ENCODE peak calls at places on chromosomes 11 and 22, in ten cellular contexts. E, S, R, X, C, V, A, Z, B and G are unnamed samples.

GRCh38 chr11:94925422-94926270 is 47.7 kb downstream of the CWC15 start:
- DNase-seq in E (no peak), S (no peak), R (no peak), X (peak), C (no peak), V (no peak), A (no peak), Z (no peak), B (peak), G (no peak)

GRCh38 chr22:21823740-21824438 is 43.6 kb downstream of the MAPK1 start:
- DNase-seq in E (no peak), S (no peak), R (no peak), X (peak), C (no peak), V (no peak), A (no peak), Z (no peak), B (no peak), G (no peak)

GRCh38 chr11:10670099-10670498 is 23.5 kb downstream of the IRAG1 start:
- DNase-seq in E (no peak), S (no peak), R (no peak), X (no peak), C (no peak), V (no peak), A (no peak), Z (no peak), B (no peak), G (no peak)

GRCh38 chr11:14304601-14305000 is 54.4 kb downstream of the RRAS2 start:
- DNase-seq in E (no peak), S (no peak), R (no peak), X (no peak), C (no peak), V (no peak), A (no peak), Z (no peak), B (peak), G (no peak)

GRCh38 chr11:208917-209260 is 1.4 kb downstream of the RIC8A start:
- DNase-seq in E (no peak), S (no peak), R (no peak), X (no peak), C (peak), V (no peak), A (no peak), Z (no peak), B (no peak), G (no peak)

GRCh38 chr11:65045728-65046127 is 4.7 kb downstream of the SAC3D1 start:
- DNase-seq in E (no peak), S (no peak), R (no peak), X (no peak), C (no peak), V (no peak), A (no peak), Z (no peak), B (no peak), G (no peak)

GRCh38 chr11:83051760-83052671 is 19.7 kb downstream of the RAB30 start:
- DNase-seq in E (peak), S (no peak), R (no peak), X (peak), C (no peak), V (peak), A (no peak), Z (no peak), B (no peak), G (peak)

GRCh38 chr11:116697011-116697410 is 75.8 kb downstream of the BUD13 start:
- DNase-seq in E (no peak), S (no peak), R (no peak), X (no peak), C (no peak), V (peak), A (no peak), Z (no peak), B (peak), G (no peak)

GRCh38 chr22:41191467-41191866 is 13.6 kb upstream of the L3MBTL2 start:
- DNase-seq in E (no peak), S (no peak), R (no peak), X (no peak), C (no peak), V (no peak), A (no peak), Z (no peak), B (no peak), G (no peak)

GRCh38 chr11:13955971-13956421 is 6.5 kb upstream of the SPON1 start:
- DNase-seq in E (peak), S (peak), R (no peak), X (peak), C (no peak), V (peak), A (peak), Z (peak), B (peak), G (peak)

GRCh38 chr22:42863349-42863911 is 6.4 kb upstream of the ARFGAP3 start:
- DNase-seq in E (peak), S (peak), R (peak), X (peak), C (no peak), V (peak), A (no peak), Z (no peak), B (no peak), G (no peak)

GRCh38 chr11:126989942-126990715 is 10.4 kb downstream of the KIRREL3 start:
- DNase-seq in E (peak), S (peak), R (no peak), X (peak), C (peak), V (peak), A (peak), Z (peak), B (peak), G (peak)

GRCh38 chr11:69012092-69013008 is 696 bp downstream of the MRGPRF start:
- DNase-seq in E (no peak), S (no peak), R (no peak), X (peak), C (peak), V (no peak), A (no peak), Z (no peak), B (no peak), G (no peak)

GRCh38 chr22:39241632-39242388 is 3.0 kb downstream of the PDGFB start:
- DNase-seq in E (no peak), S (no peak), R (no peak), X (no peak), C (no peak), V (no peak), A (peak), Z (no peak), B (no peak), G (peak)

GRCh38 chr11:134994431-134994830 is 582.4 kb upstream of the B3GAT1 start:
- DNase-seq in E (no peak), S (no peak), R (no peak), X (no peak), C (no peak), V (no peak), A (no peak), Z (no peak), B (peak), G (no peak)

GRCh38 chr22:43636086-43636485 is 176.0 kb downstream of the EFCAB6 start:
- DNase-seq in E (no peak), S (no peak), R (no peak), X (no peak), C (no peak), V (no peak), A (no peak), Z (no peak), B (no peak), G (no peak)

GRCh38 chr11:1222491-1223345 is at the start of gene MUC5B:
- DNase-seq in E (peak), S (no peak), R (no peak), X (no peak), C (peak), V (peak), A (no peak), Z (peak), B (no peak), G (no peak)

GRCh38 chr11:7490054-7490453 is 4.7 kb downstream of the OLFML1 start:
- DNase-seq in E (no peak), S (no peak), R (no peak), X (peak), C (no peak), V (peak), A (no peak), Z (no peak), B (peak), G (no peak)

GRCh38 chr22:45310331-45311032 is 748 bp downstream of the FAM118A start:
- DNase-seq in E (no peak), S (no peak), R (no peak), X (no peak), C (no peak), V (no peak), A (no peak), Z (no peak), B (peak), G (no peak)

GRCh38 chr11:64056213-64056785 is 20.6 kb downstream of the FLRT1 start:
- DNase-seq in E (no peak), S (no peak), R (no peak), X (no peak), C (no peak), V (no peak), A (no peak), Z (no peak), B (no peak), G (peak)

GRCh38 chr11:122817121-122817520 is 21.2 kb upstream of the CRTAM start:
- DNase-seq in E (no peak), S (no peak), R (no peak), X (no peak), C (no peak), V (peak), A (no peak), Z (no peak), B (no peak), G (no peak)

GRCh38 chr11:16013242-16013641 is 343.1 kb downstream of the SOX6 start:
- DNase-seq in E (no peak), S (no peak), R (no peak), X (no peak), C (no peak), V (no peak), A (no peak), Z (no peak), B (no peak), G (no peak)

GRCh38 chr11:69497221-69497787 is 15.8 kb downstream of the LINC01488 start:
- DNase-seq in E (peak), S (no peak), R (no peak), X (peak), C (peak), V (peak), A (no peak), Z (peak), B (peak), G (peak)

GRCh38 chr22:46057206-46057605 is 80.2 kb upstream of the WNT7B start:
- DNase-seq in E (no peak), S (no peak), R (no peak), X (no peak), C (peak), V (peak), A (no peak), Z (peak), B (no peak), G (no peak)

GRCh38 chr11:80173487-80174136 is 732.8 kb upstream of the TENM4 start:
- DNase-seq in E (no peak), S (no peak), R (no peak), X (no peak), C (no peak), V (no peak), A (no peak), Z (no peak), B (no peak), G (no peak)

GRCh38 chr22:33035276-33035863 is 22.8 kb downstream of the SYN3 start:
- DNase-seq in E (no peak), S (no peak), R (no peak), X (no peak), C (no peak), V (no peak), A (no peak), Z (no peak), B (peak), G (no peak)
- H3K27ac ChIP-seq in E (no peak), S (no peak), R (no peak), X (no peak), C (no peak), V (no peak), A (no peak), Z (no peak), B (no peak), G (no peak)

GRCh38 chr11:59771605-59772004 is 16.4 kb downstream of the STX3 start:
- DNase-seq in E (no peak), S (peak), R (no peak), X (no peak), C (no peak), V (no peak), A (no peak), Z (no peak), B (no peak), G (no peak)

GRCh38 chr11:59770324-59770723 is 15.1 kb downstream of the STX3 start:
- DNase-seq in E (no peak), S (no peak), R (no peak), X (no peak), C (no peak), V (no peak), A (no peak), Z (no peak), B (no peak), G (no peak)

GRCh38 chr11:59770869-59771268 is 15.7 kb downstream of the STX3 start:
- DNase-seq in E (no peak), S (no peak), R (no peak), X (no peak), C (no peak), V (no peak), A (no peak), Z (no peak), B (no peak), G (no peak)

GRCh38 chr11:59769086-59769485 is 13.9 kb downstream of the STX3 start:
- DNase-seq in E (no peak), S (no peak), R (no peak), X (no peak), C (no peak), V (no peak), A (no peak), Z (no peak), B (no peak), G (no peak)

DNA sequence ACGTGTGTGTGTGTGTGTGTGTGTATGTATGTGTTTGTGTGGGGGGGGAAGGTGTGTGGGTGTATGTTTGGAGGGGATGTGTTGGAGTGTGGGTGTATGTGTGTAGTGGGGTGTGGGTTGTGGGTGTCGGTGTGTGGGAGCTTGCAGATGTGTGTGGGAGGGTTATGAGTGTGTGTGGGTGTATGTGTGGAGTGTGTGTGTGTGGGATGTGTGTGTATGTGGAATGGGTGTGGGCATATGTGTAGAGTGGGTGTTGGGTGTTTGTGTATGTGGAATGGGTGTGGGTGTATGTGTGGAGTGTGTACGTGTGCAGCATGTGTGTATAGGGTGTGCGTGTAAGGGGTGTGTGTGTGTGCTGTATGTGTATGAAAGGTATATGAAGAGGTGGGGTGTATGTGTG is 14.7 kb downstream of the STX3 start:
- DNase-seq in E (no peak), S (no peak), R (no peak), X (no peak), C (no peak), V (no peak), A (no peak), Z (no peak), B (no peak), G (no peak)
- H3K27ac ChIP-seq in E (no peak), S (no peak), R (no peak), X (no peak), C (no peak), V (no peak), A (no peak), Z (no peak), B (no peak), G (no peak)

GRCh38 chr11:3164138-3164539 is 971 bp downstream of the OSBPL5 start:
- DNase-seq in E (no peak), S (peak), R (no peak), X (no peak), C (peak), V (no peak), A (no peak), Z (peak), B (peak), G (no peak)
- H3K27ac ChIP-seq in E (peak), S (peak), R (no peak), X (no peak), C (no peak), V (no peak), A (no peak), Z (peak), B (no peak), G (peak)

GRCh38 chr22:36334081-36334831 is 53.5 kb downstream of the MYH9 start:
- DNase-seq in E (peak), S (peak), R (no peak), X (peak), C (no peak), V (no peak), A (no peak), Z (peak), B (peak), G (no peak)

GRCh38 chr22:36336246-36337182 is 51.3 kb downstream of the MYH9 start:
- DNase-seq in E (no peak), S (no peak), R (no peak), X (no peak), C (no peak), V (no peak), A (no peak), Z (no peak), B (no peak), G (no peak)

GRCh38 chr22:36333632-36334031 is 54.1 kb downstream of the MYH9 start:
- DNase-seq in E (no peak), S (no peak), R (no peak), X (no peak), C (no peak), V (peak), A (no peak), Z (no peak), B (no peak), G (no peak)

GRCh38 chr22:36335621-36336020 is 52.1 kb downstream of the MYH9 start:
- DNase-seq in E (no peak), S (no peak), R (no peak), X (peak), C (no peak), V (no peak), A (no peak), Z (no peak), B (no peak), G (no peak)

DNA sequence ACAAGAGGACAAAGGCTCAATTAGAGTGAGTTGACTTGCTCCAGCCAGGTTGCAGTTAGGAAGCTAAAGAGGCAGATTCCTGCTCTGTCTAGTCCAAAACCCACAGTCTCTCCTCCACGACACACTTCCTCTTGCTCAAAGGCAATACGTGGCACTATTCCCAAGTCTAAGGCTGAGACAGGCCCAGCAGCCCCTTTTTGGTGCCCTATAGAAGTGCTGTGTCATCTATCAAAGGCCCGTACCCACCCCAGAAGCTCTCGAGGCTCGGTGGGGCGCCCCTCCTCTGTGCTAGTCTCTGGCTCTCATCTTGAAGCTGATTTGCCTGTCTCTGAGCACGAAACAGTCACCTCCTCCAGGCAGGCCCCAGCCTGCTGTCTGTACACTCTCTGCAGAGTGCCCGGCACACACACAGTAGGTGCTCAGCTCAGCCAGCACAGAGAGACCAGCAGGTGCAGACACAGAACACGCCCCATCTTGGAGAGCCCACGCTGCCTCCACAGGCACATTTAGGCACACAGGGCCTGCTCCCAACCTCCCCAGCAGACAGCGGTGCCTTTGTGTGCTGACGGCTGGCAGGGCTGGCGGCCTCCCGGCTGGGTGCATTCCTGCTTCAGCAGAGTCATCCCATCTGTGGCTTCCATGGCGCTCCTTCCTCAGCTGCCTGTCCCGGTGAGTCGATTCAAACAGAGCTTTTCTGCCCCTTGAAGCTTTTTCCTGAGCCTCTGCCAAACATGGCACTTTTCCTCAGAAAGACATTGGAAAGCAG is 52.7 kb downstream of the MYH9 start:
- DNase-seq in E (no peak), S (peak), R (no peak), X (peak), C (no peak), V (peak), A (no peak), Z (peak), B (peak), G (peak)
- H3K27ac ChIP-seq in E (peak), S (peak), R (peak), X (peak), C (peak), V (peak), A (peak), Z (peak), B (peak), G (peak)

GRCh38 chr11:97225794-97226193 is 836.0 kb downstream of the JRKL start:
- DNase-seq in E (no peak), S (no peak), R (no peak), X (no peak), C (no peak), V (no peak), A (no peak), Z (no peak), B (no peak), G (no peak)
- H3K27ac ChIP-seq in E (no peak), S (no peak), R (no peak), X (no peak), C (no peak), V (no peak), A (no peak), Z (no peak), B (no peak), G (no peak)

GRCh38 chr22:20062043-20062765 is 17.8 kb upstream of the DGCR8 start:
- DNase-seq in E (no peak), S (no peak), R (no peak), X (no peak), C (no peak), V (no peak), A (no peak), Z (no peak), B (no peak), G (no peak)

GRCh38 chr22:20064545-20065262 is 15.3 kb upstream of the DGCR8 start:
- DNase-seq in E (no peak), S (no peak), R (no peak), X (no peak), C (no peak), V (no peak), A (no peak), Z (peak), B (no peak), G (no peak)

GRCh38 chr22:20063271-20064139 is 16.5 kb upstream of the DGCR8 start:
- DNase-seq in E (no peak), S (no peak), R (no peak), X (no peak), C (no peak), V (no peak), A (no peak), Z (peak), B (no peak), G (no peak)

GRCh38 chr22:20062766-20063083 is 17.3 kb upstream of the DGCR8 start:
- DNase-seq in E (no peak), S (no peak), R (no peak), X (peak), C (no peak), V (peak), A (no peak), Z (no peak), B (no peak), G (no peak)

GRCh38 chr22:20064140-20064480 is 15.9 kb upstream of the DGCR8 start:
- DNase-seq in E (no peak), S (peak), R (no peak), X (no peak), C (no peak), V (no peak), A (no peak), Z (no peak), B (no peak), G (no peak)
- H3K27ac ChIP-seq in E (no peak), S (no peak), R (no peak), X (no peak), C (no peak), V (no peak), A (no peak), Z (no peak), B (no peak), G (no peak)

GRCh38 chr22:24759765-24760164 is 14.8 kb downstream of the PIWIL3 start:
- DNase-seq in E (no peak), S (no peak), R (no peak), X (no peak), C (no peak), V (no peak), A (no peak), Z (no peak), B (no peak), G (no peak)

GRCh38 chr22:24758164-24758799 is 16.2 kb downstream of the PIWIL3 start:
- DNase-seq in E (peak), S (peak), R (no peak), X (peak), C (no peak), V (peak), A (peak), Z (no peak), B (peak), G (no peak)

GRCh38 chr22:24751518-24751917 is 23.0 kb downstream of the PIWIL3 start:
- DNase-seq in E (no peak), S (peak), R (no peak), X (no peak), C (no peak), V (no peak), A (no peak), Z (no peak), B (no peak), G (no peak)

GRCh38 chr22:24752091-24752623 is 22.4 kb downstream of the PIWIL3 start:
- DNase-seq in E (no peak), S (no peak), R (no peak), X (no peak), C (no peak), V (no peak), A (no peak), Z (no peak), B (no peak), G (no peak)

GRCh38 chr22:24753919-24754318 is 20.6 kb downstream of the PIWIL3 start:
- DNase-seq in E (no peak), S (no peak), R (no peak), X (no peak), C (no peak), V (no peak), A (no peak), Z (no peak), B (no peak), G (no peak)
- H3K27ac ChIP-seq in E (no peak), S (no peak), R (no peak), X (no peak), C (no peak), V (no peak), A (no peak), Z (no peak), B (no peak), G (no peak)